ENCODE peak calls at places on chromosome 6, in six cellular contexts. F, K, E, Q, B and X are unnamed samples. For H3K4me1, the result is how much of the 10 kb centered on the place peaks cover.

GRCh38 chr6:51495016-51495805 is 592.2 kb downstream of the PKHD1 start:
- DNase-seq in Q (no peak), B (no peak), F (no peak), E (no peak), K (no peak), X (no peak)

GRCh38 chr6:42417641-42418112 is 34.0 kb downstream of the TRERF1 start:
- DNase-seq in F (no peak), E (peak), B (no peak), Q (no peak), K (no peak), X (peak)

GRCh38 chr6:106039836-106040592 is 46.1 kb upstream of the PRDM1 start:
- DNase-seq in B (no peak), E (no peak), Q (no peak), K (no peak), F (no peak), X (no peak)

GRCh38 chr6:53376661-53377226 is 28.0 kb upstream of the ELOVL5 start:
- DNase-seq in F (no peak), E (no peak), B (no peak), K (no peak), Q (no peak), X (no peak)

GRCh38 chr6:46491201-46491788 is at the start of gene RCAN2:
- DNase-seq in K (no peak), B (peak), Q (peak), E (peak), F (no peak), X (no peak)

GRCh38 chr6:958531-958930 is 265.6 kb upstream of the EXOC2 start:
- DNase-seq in F (no peak), B (no peak), E (no peak), Q (peak), K (no peak), X (no peak)

GRCh38 chr6:31898200-31899011 is 908 bp upstream of the EHMT2 start:
- DNase-seq in K (no peak), E (peak), Q (peak), B (peak), F (no peak), X (peak)

GRCh38 chr6:125809771-125810315 is 19.1 kb downstream of the NCOA7 start:
- DNase-seq in Q (no peak), B (no peak), K (no peak), E (no peak), F (no peak), X (no peak)

GRCh38 chr6:125584468-125584939 is 164.9 kb upstream of the HEY2 start:
- DNase-seq in E (no peak), B (peak), Q (peak), K (peak), F (no peak), X (no peak)

GRCh38 chr6:152595507-152595906 is 41.7 kb downstream of the SYNE1 start:
- DNase-seq in Q (peak), E (no peak), F (no peak), B (no peak), K (no peak), X (no peak)

GRCh38 chr6:35757461-35758123 is 18.8 kb upstream of the CLPSL2 start:
- DNase-seq in B (no peak), K (no peak), Q (peak), F (no peak), E (no peak), X (no peak)

GRCh38 chr6:150138638-150139037 is 4.2 kb upstream of the PPP1R14C start:
- DNase-seq in B (no peak), Q (no peak), K (no peak), E (no peak), F (no peak), X (no peak)

GRCh38 chr6:92023410-92023940 is 1395.9 kb downstream of the EPHA7 start:
- DNase-seq in Q (no peak), E (no peak), K (no peak), B (no peak), F (no peak), X (no peak)

GRCh38 chr6:152368761-152369624 is 268.2 kb downstream of the SYNE1 start:
- DNase-seq in E (no peak), B (no peak), Q (no peak), F (no peak), K (no peak), X (no peak)

GRCh38 chr6:91299544-91300491 is 712.9 kb upstream of the MAP3K7 start:
- DNase-seq in K (no peak), B (peak), F (no peak), Q (peak), E (no peak), X (no peak)

GRCh38 chr6:90401933-90402830 is 105.5 kb upstream of the BACH2 start:
- DNase-seq in F (peak), Q (no peak), B (no peak), E (peak), K (no peak), X (no peak)

GRCh38 chr6:48150701-48151100 is 39.7 kb upstream of the PTCHD4 start:
- DNase-seq in Q (no peak), F (no peak), B (no peak), K (no peak), E (no peak), X (no peak)

GRCh38 chr6:25968769-25969168 is 6.2 kb downstream of the TRIM38 start:
- DNase-seq in Q (no peak), E (no peak), B (no peak), F (no peak), K (no peak), X (no peak)

GRCh38 chr6:156919819-156920379 is 142.7 kb downstream of the ARID1B start:
- DNase-seq in F (no peak), Q (no peak), K (no peak), E (no peak), B (no peak), X (no peak)

GRCh38 chr6:159527351-159527750 is 165.7 kb downstream of the SOD2 start:
- DNase-seq in E (no peak), B (no peak), Q (no peak), F (no peak), K (no peak), X (no peak)

GRCh38 chr6:21911208-21911607 is 317.7 kb downstream of the SOX4 start:
- DNase-seq in B (no peak), F (no peak), K (no peak), E (no peak), Q (no peak), X (no peak)

GRCh38 chr6:52416629-52417151 is 3.5 kb upstream of the EFHC1 start:
- DNase-seq in K (no peak), Q (peak), B (no peak), E (peak), F (no peak), X (no peak)

GRCh38 chr6:159833556-159833955 is 33.5 kb downstream of the PNLDC1 start:
- DNase-seq in E (no peak), K (no peak), B (no peak), Q (no peak), F (no peak), X (no peak)

GRCh38 chr6:4599924-4600323 is 176.3 kb upstream of the CDYL start:
- DNase-seq in K (no peak), E (no peak), F (no peak), Q (peak), B (no peak), X (no peak)

GRCh38 chr6:136511921-136512320 is 38.3 kb downstream of the MAP7 start:
- DNase-seq in F (no peak), B (no peak), K (no peak), E (no peak), Q (no peak), X (no peak)

GRCh38 chr6:13766201-13766634 is 48.1 kb downstream of the MCUR1 start:
- DNase-seq in F (no peak), K (no peak), B (no peak), Q (peak), E (no peak), X (no peak)

GRCh38 chr6:110358536-110359148 is 493 bp upstream of the METTL24 start:
- DNase-seq in B (no peak), F (no peak), Q (no peak), E (no peak), K (no peak), X (no peak)

GRCh38 chr6:26071135-26071534 is 16.1 kb upstream of the HFE start:
- DNase-seq in Q (no peak), F (no peak), B (no peak), K (no peak), E (no peak), X (no peak)

GRCh38 chr6:136113736-136114173 is 136.4 kb downstream of the MTFR2 start:
- DNase-seq in Q (peak), F (no peak), K (no peak), B (no peak), E (no peak), X (no peak)

GRCh38 chr6:134539865-134540323 is 222.0 kb upstream of the SGK1 start:
- DNase-seq in B (no peak), K (no peak), Q (no peak), E (peak), F (no peak), X (no peak)

GRCh38 chr6:105319331-105319730 is 83.6 kb downstream of the PREP start:
- DNase-seq in K (no peak), F (no peak), E (no peak), B (no peak), Q (no peak), X (no peak)

GRCh38 chr6:15343490-15344185 is 97.8 kb downstream of the JARID2 start:
- DNase-seq in F (no peak), B (no peak), E (no peak), Q (no peak), K (no peak), X (no peak)

GRCh38 chr6:15340775-15341174 is 94.9 kb downstream of the JARID2 start:
- DNase-seq in E (no peak), Q (no peak), K (no peak), B (no peak), F (no peak), X (no peak)

GRCh38 chr6:15342114-15342513 is 96.2 kb downstream of the JARID2 start:
- DNase-seq in K (no peak), E (no peak), Q (no peak), B (no peak), F (no peak), X (no peak)

GRCh38 chr6:15340105-15340601 is 94.3 kb downstream of the JARID2 start:
- DNase-seq in K (no peak), B (no peak), Q (no peak), E (no peak), F (no peak), X (no peak)

GRCh38 chr6:15341311-15341710 is 95.4 kb downstream of the JARID2 start:
- DNase-seq in F (no peak), B (no peak), E (no peak), Q (no peak), K (no peak), X (no peak)
- H3K4me1 ChIP-seq in F (half or more), B (under half), E (half or more), Q (under half), K (under half), X (under half)

DNA sequence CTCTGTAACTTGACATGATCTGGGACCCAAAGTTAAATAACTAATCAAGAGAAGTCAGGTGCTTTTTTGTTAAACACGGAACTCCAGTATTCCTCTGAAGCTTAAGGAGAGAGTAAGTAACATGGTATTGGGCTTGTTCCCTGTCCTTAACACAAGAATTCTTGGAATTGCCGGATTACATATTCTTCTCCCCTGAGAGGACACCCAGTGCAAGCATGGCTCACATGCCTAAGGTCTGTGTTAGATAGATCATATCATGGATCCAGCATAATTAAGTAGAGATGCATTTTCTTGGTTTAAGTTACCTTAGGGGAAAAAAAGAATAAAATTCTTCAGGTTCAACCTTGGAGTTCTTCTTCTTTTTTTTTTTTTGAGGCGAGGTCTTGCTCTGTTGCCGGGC is 53.9 kb downstream of the AKAP12 start:
- DNase-seq in E (no peak), K (no peak), F (no peak), Q (no peak), B (no peak), X (no peak)
- H3K4me1 ChIP-seq in E (under half), K (under half), F (under half), Q (under half), B (under half), X (under half)

DNA sequence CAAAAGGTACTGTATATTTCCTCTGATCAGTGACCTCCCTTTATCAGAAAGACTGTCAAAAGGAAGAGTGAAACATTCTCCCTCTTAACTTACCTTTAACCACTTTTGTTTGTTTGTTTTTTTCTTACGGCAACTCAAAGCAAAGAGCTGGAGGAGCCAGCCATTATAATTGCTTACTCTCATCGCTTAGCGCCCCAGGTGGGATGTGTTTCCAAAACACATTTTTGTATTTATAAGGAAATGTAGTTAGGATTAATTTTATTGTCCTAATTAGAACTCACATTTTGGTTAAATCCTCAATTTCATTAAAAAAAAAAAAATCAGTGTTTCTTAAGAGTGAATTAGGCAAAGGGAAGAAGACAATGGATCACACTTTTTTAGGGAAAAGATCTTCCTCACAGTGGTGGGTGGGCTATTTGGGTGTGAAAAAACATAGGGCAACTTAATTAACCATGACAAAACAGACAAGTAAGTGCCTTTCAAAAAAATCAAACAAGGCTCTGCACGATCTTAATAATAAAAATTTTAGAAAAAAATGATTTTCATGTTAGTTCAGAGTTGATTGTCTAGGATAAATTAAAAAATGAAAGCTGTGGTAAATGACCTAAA is 1.2 kb upstream of the PHACTR2 start:
- DNase-seq in E (no peak), K (no peak), Q (no peak), B (no peak), F (no peak), X (no peak)
- H3K4me1 ChIP-seq in E (under half), K (under half), Q (under half), B (under half), F (under half), X (under half)

DNA sequence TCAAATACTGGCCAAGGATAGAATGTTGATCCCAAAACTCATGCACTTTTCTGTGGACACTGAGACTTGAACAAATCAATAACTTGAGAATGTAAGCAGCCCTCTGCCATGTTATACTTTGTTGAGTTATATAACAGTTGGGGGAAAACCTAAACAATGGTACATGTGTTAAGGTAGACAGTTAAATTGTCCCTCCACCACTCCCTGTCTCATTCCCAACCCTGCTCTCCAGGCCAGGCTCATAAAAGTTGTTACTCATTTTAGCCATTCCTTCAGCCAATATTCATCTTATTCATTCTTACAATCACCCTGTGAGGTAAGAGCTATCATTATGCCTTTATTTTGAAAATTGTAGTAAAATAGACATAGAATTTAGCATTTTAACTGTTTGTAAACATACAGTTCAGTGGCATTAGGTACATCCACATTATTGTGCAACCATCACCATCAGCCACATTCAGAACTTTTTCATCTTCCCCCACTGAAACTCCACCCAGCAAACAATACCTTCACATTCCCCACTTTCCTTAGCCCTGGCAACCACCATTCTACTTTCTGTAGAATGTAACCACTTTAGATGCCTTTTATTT is 38.2 kb upstream of the IER3 start:
- DNase-seq in B (no peak), K (no peak), Q (no peak), E (no peak), F (no peak), X (no peak)
- H3K4me1 ChIP-seq in B (under half), K (half or more), Q (under half), E (under half), F (under half), X (under half)

GRCh38 chr6:5765141-5765760 is 241.5 kb downstream of the NRN1 start:
- DNase-seq in Q (no peak), B (no peak), K (no peak), F (no peak), E (no peak), X (no peak)
- H3K4me1 ChIP-seq in Q (under half), B (under half), K (under half), F (under half), E (under half), X (under half)

GRCh38 chr6:167122827-167123657 is at the start of gene CCR6:
- DNase-seq in F (no peak), E (no peak), K (no peak), Q (peak), B (no peak), X (no peak)

GRCh38 chr6:167121471-167121870 is 1.4 kb upstream of the CCR6 start:
- DNase-seq in E (no peak), Q (no peak), B (no peak), K (no peak), F (no peak), X (no peak)

GRCh38 chr6:167119680-167120556 is 3.0 kb upstream of the CCR6 start:
- DNase-seq in K (no peak), E (peak), F (no peak), B (no peak), Q (no peak), X (peak)

GRCh38 chr6:167120557-167121030 is 2.3 kb upstream of the CCR6 start:
- DNase-seq in F (no peak), Q (no peak), K (no peak), E (no peak), B (no peak), X (no peak)

DNA sequence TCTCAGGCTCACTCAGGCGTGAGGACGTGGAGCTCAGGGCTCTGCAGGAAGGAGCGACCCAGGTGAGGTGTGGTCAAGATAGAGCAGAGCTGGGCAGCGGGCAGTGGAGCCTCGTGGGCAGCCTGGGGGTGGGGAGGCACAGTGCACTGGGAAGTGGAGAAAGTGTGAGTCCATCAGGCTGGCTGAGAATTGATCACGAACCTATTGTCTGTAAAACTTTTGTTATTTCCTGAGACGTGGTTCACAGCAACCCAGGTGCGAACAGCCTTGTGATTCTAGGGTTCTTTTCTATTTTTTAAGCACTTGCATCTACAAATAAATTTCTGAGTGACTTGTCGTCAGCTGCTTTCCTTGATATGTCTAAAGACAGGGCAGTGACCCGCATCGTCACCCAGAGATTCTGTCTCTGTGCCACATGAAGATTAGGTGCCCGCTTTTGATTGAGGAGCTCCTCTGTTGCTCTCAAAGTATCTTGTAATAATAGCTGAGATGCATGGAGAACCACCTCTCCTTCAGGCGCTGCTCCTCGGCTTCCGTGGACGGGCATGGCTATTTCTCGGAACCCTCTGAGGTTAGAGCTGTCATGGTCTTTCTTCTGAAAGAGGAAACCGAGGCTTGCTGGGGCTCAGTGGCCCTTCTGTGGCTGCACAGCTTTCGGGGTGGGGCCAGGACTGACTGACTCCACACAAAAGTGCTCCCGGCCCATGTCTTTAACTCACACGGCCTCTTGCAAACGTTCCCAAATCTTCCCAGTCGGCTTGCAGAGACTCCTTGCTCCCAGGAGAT is 662 bp upstream of the CCR6 start:
- DNase-seq in F (no peak), Q (no peak), E (no peak), K (no peak), B (no peak), X (no peak)
- H3K4me1 ChIP-seq in F (under half), Q (under half), E (half or more), K (under half), B (under half), X (half or more)

DNA sequence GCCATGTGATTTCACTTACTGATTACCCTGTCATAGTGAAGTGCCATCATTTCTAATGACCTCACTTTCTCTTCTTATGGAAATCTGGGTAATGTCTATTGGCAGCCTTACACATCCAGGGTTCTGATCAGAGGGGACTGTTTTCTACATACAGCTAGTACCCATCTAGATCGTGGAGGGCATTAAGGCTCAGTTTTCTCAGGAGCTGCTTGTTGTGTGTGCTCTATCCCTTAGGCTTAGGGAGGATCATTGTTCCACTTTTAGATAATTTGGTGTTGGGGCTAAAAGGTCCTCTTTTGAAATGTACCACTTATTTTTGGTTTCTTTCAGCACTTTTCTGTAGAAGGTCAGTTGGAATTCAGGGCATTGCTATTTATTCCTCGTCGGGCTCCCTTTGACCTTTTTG is 3.8 kb downstream of the HSP90AB1 start:
- DNase-seq in B (no peak), Q (no peak), F (no peak), E (no peak), K (no peak), X (no peak)
- H3K4me1 ChIP-seq in B (under half), Q (under half), F (under half), E (under half), K (half or more), X (under half)